ENCODE peak calls at places on chromosomes 13 and 19, in four cellular contexts. H, I, V and S are unnamed samples.

GRCh38 chr19:18107235-18108083 is 9.9 kb downstream of the MAST3 start:
- DNase-seq in H (no peak), I (no peak), V (no peak), S (no peak)

GRCh38 chr13:21458816-21459701 is at the start of gene ZDHHC20:
- DNase-seq in H (peak; percentile 95), I (peak; percentile 83), V (peak; percentile 59), S (peak; percentile 63)

GRCh38 chr13:33676700-33677048 is 141.3 kb upstream of the RFC3 start:
- DNase-seq in H (no peak), I (peak; percentile 65), V (no peak), S (peak; percentile 36)

GRCh38 chr13:66845393-66845792 is 384.7 kb downstream of the PCDH9 start:
- DNase-seq in H (no peak), I (no peak), V (no peak), S (no peak)

GRCh38 chr19:32464279-32464678 is 58.7 kb downstream of the DPY19L3 start:
- DNase-seq in H (no peak), I (peak; percentile 42), V (no peak), S (no peak)

GRCh38 chr13:20175907-20176652 is 15.2 kb upstream of the GJA3 start:
- DNase-seq in H (no peak), I (no peak), V (no peak), S (no peak)

GRCh38 chr13:108195146-108195545 is 20.2 kb downstream of the LIG4 start:
- DNase-seq in H (no peak), I (no peak), V (no peak), S (no peak)

GRCh38 chr13:20231839-20232555 is at the start of gene GJB6:
- DNase-seq in H (no peak), I (no peak), V (no peak), S (no peak)

GRCh38 chr19:42076375-42076944 is 494 bp downstream of the ZNF574 start:
- DNase-seq in H (peak; percentile 73), I (peak; percentile 4), V (no peak), S (no peak)

GRCh38 chr19:57466489-57466888 is 9.5 kb upstream of the VN1R1 start:
- DNase-seq in H (no peak), I (no peak), V (no peak), S (no peak)

GRCh38 chr19:5269279-5269678 is 71.3 kb downstream of the PTPRS start:
- DNase-seq in H (no peak), I (no peak), V (no peak), S (no peak)

GRCh38 chr19:47707135-47707925 is 5.9 kb upstream of the EHD2 start:
- DNase-seq in H (peak; percentile 79), I (peak; percentile 88), V (no peak), S (peak; percentile 66)

GRCh38 chr13:100497394-100497793 is 91.2 kb downstream of the GGACT start:
- DNase-seq in H (no peak), I (no peak), V (no peak), S (peak; percentile 41)

GRCh38 chr13:37225414-37226047 is 120.1 kb upstream of the CSNK1A1L start:
- DNase-seq in H (no peak), I (no peak), V (no peak), S (peak; percentile 34)

GRCh38 chr13:109735567-109735966 is 50.8 kb downstream of the IRS2 start:
- DNase-seq in H (no peak), I (no peak), V (no peak), S (no peak)

GRCh38 chr19:10533656-10534386 is 9.9 kb upstream of the ATG4D start:
- DNase-seq in H (no peak), I (no peak), V (no peak), S (peak; percentile 73)
- H3K27ac ChIP-seq in H (peak overlapping the region; percentile 21), I (no peak overlapping the region), V (no peak overlapping the region), S (peak overlapping the region; percentile 56)

GRCh38 chr13:71879129-71879535 is 12.1 kb upstream of the DACH1 start:
- DNase-seq in H (no peak), I (peak; percentile 30), V (no peak), S (peak; percentile 21)
- TF ChIP-seq CTCF in H (peak; percentile 21), I (peak; percentile 54), V (no peak), S (peak; percentile 72)

GRCh38 chr19:40467007-40467565 is 285 bp downstream of the SPTBN4 start:
- DNase-seq in H (peak; percentile 73), I (no peak), V (no peak), S (no peak)
- H3K27ac ChIP-seq in H (peak overlapping the region; percentile 42), I (no peak overlapping the region), V (no peak overlapping the region), S (no peak overlapping the region)

GRCh38 chr13:95659500-95659899 is 15.0 kb upstream of the DZIP1 start:
- DNase-seq in H (no peak), I (no peak), V (no peak), S (no peak)

GRCh38 chr13:95656386-95657015 is 12.0 kb upstream of the DZIP1 start:
- DNase-seq in H (no peak), I (no peak), V (no peak), S (no peak)

DNA sequence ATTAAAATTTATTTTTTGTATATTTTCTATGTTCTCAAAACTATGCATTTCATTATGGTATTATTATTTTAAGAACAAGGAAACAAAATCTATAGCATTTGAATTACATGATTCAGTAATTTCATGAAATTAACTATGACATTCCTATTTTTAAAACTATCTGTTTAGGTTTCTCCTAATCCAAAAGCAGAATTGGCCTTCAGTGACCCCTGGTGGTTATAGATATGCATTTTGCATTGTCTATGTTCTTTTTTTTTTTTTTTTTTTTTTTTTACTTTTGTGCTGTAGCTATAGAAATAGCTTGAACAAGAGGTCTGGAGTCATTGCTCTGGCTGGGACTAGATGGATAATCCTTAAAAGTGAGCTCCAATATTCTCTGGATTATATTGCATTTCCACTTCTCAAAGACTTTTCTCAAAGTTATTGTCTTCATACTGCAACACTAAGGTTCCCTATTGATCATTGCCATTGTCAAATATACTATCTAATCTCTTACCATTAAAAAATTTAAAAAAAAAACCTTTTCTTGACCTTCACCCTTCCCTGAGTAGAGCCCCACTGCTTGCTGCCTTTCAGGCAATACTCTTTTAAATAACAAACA is 15.9 kb upstream of the DNAJC3 start:
- DNase-seq in H (no peak), I (peak; percentile 64), V (no peak), S (peak; percentile 46)
- TF ChIP-seq CTCF in H (no peak), I (peak; percentile 61), V (no peak), S (peak; percentile 54)

DNA sequence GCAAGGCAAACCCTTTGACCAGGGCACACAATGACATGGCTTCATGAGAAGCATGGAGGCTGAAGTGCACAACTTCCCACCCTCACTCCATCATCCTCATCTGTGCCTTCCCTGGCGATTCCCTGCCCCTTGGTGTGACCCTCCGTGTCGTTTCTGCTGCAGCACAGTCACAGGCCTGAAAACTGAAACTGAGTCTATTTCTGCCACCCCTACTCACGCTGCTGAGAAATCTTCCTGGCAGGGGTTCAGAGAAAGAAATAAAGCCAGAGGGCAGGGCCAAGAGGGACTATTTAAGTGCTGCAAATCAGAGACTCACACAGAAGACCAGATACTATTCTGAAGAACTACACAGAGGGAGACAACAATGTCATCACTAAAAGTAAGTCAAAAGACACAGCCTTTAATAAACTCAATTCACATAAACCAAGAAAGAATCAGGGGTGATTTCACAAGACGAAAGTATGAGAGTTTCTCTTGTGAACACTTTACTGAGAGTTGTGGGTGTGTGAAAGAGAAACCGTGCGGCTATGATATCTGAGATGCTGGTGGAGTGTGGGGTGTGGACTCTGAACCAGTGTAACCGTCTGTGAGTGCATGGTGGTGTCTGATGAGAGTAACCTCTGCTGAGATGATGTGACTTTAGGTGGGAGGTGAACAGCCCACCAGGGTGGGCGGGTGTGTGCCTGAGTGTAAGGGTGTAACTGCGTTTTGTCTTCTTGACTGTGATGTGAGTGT is 23.5 kb downstream of the LGALS16 start:
- DNase-seq in H (no peak), I (no peak), V (no peak), S (no peak)
- H3K27ac ChIP-seq in H (no peak overlapping the region), I (no peak overlapping the region), V (no peak overlapping the region), S (no peak overlapping the region)